ENCODE peak calls at places on chromosome 16, in ten cellular contexts. One of them, this sample, is unnamed. For H3K4me1, the result is how much of the 10 kb centered on the place peaks cover.

GRCh38 chr16:66095676-66096075 is 270.8 kb upstream of the CDH5 start:
- DNase-seq in HCT116: no peak
- DNase-seq in tibial artery: no peak
- DNase-seq in heart left ventricle: no peak
- DNase-seq in suprapubic skin: no peak
- DNase-seq in ovary: no peak
- DNase-seq in CD8-positive, alpha-beta T cell: no peak
- DNase-seq in cardiac muscle cell: no peak
- DNase-seq in stomach: no peak
- DNase-seq in left lung: no peak
- DNase-seq in this sample: no peak

GRCh38 chr16:11258553-11259287 is 2.7 kb upstream of the SOCS1 start:
- DNase-seq in cardiac muscle cell: no peak
- DNase-seq in heart left ventricle: peak
- DNase-seq in stomach: peak
- DNase-seq in ovary: no peak
- DNase-seq in CD8-positive, alpha-beta T cell: no peak
- DNase-seq in suprapubic skin: peak
- DNase-seq in HCT116: no peak
- DNase-seq in left lung: no peak
- DNase-seq in tibial artery: peak
- DNase-seq in this sample: peak

GRCh38 chr16:86806838-86807351 is 228.5 kb downstream of the FOXL1 start:
- DNase-seq in stomach: no peak
- DNase-seq in heart left ventricle: no peak
- DNase-seq in HCT116: no peak
- DNase-seq in suprapubic skin: no peak
- DNase-seq in CD8-positive, alpha-beta T cell: no peak
- DNase-seq in tibial artery: peak
- DNase-seq in cardiac muscle cell: no peak
- DNase-seq in ovary: no peak
- DNase-seq in left lung: no peak
- DNase-seq in this sample: no peak

GRCh38 chr16:15604460-15605390 is 38.2 kb downstream of the MARF1 start:
- DNase-seq in left lung: peak
- DNase-seq in stomach: no peak
- DNase-seq in CD8-positive, alpha-beta T cell: no peak
- DNase-seq in HCT116: no peak
- DNase-seq in suprapubic skin: no peak
- DNase-seq in cardiac muscle cell: peak
- DNase-seq in ovary: no peak
- DNase-seq in tibial artery: no peak
- DNase-seq in heart left ventricle: no peak
- DNase-seq in this sample: no peak

GRCh38 chr16:89210165-89210903 is 7.2 kb upstream of the ZNF778 start:
- DNase-seq in tibial artery: no peak
- DNase-seq in HCT116: no peak
- DNase-seq in left lung: no peak
- DNase-seq in cardiac muscle cell: no peak
- DNase-seq in suprapubic skin: no peak
- DNase-seq in CD8-positive, alpha-beta T cell: no peak
- DNase-seq in stomach: no peak
- DNase-seq in ovary: no peak
- DNase-seq in heart left ventricle: no peak
- DNase-seq in this sample: no peak

GRCh38 chr16:68417711-68418301 is 30.5 kb downstream of the SMPD3 start:
- DNase-seq in tibial artery: peak
- DNase-seq in cardiac muscle cell: no peak
- DNase-seq in stomach: peak
- DNase-seq in CD8-positive, alpha-beta T cell: peak
- DNase-seq in ovary: no peak
- DNase-seq in heart left ventricle: no peak
- DNase-seq in suprapubic skin: no peak
- DNase-seq in HCT116: no peak
- DNase-seq in left lung: no peak
- DNase-seq in this sample: peak

GRCh38 chr16:81275795-81276194 is 37.3 kb downstream of the BCO1 start:
- DNase-seq in CD8-positive, alpha-beta T cell: no peak
- DNase-seq in ovary: no peak
- DNase-seq in left lung: no peak
- DNase-seq in suprapubic skin: no peak
- DNase-seq in cardiac muscle cell: no peak
- DNase-seq in stomach: peak
- DNase-seq in heart left ventricle: no peak
- DNase-seq in HCT116: no peak
- DNase-seq in tibial artery: no peak
- DNase-seq in this sample: no peak

GRCh38 chr16:54933281-54934150 is 2.9 kb downstream of the IRX5 start:
- DNase-seq in tibial artery: no peak
- DNase-seq in CD8-positive, alpha-beta T cell: no peak
- DNase-seq in stomach: no peak
- DNase-seq in ovary: no peak
- DNase-seq in suprapubic skin: no peak
- DNase-seq in left lung: peak
- DNase-seq in cardiac muscle cell: no peak
- DNase-seq in heart left ventricle: no peak
- DNase-seq in HCT116: no peak
- DNase-seq in this sample: no peak

GRCh38 chr16:578870-579405 is 9.2 kb downstream of the PIGQ start:
- DNase-seq in heart left ventricle: peak
- DNase-seq in CD8-positive, alpha-beta T cell: peak
- DNase-seq in left lung: peak
- DNase-seq in cardiac muscle cell: peak
- DNase-seq in HCT116: no peak
- DNase-seq in suprapubic skin: no peak
- DNase-seq in tibial artery: peak
- DNase-seq in ovary: no peak
- DNase-seq in stomach: peak
- DNase-seq in this sample: peak

GRCh38 chr16:20937736-20938135 is 37.2 kb downstream of the LYRM1 start:
- DNase-seq in left lung: no peak
- DNase-seq in HCT116: no peak
- DNase-seq in cardiac muscle cell: no peak
- DNase-seq in tibial artery: no peak
- DNase-seq in CD8-positive, alpha-beta T cell: no peak
- DNase-seq in ovary: no peak
- DNase-seq in heart left ventricle: no peak
- DNase-seq in stomach: no peak
- DNase-seq in suprapubic skin: no peak
- DNase-seq in this sample: no peak

GRCh38 chr16:85192736-85193493 is 80.6 kb upstream of the CIBAR2 start:
- DNase-seq in CD8-positive, alpha-beta T cell: no peak
- DNase-seq in heart left ventricle: no peak
- DNase-seq in ovary: no peak
- DNase-seq in cardiac muscle cell: no peak
- DNase-seq in HCT116: no peak
- DNase-seq in tibial artery: no peak
- DNase-seq in left lung: peak
- DNase-seq in stomach: no peak
- DNase-seq in suprapubic skin: no peak
- DNase-seq in this sample: no peak

GRCh38 chr16:10876799-10877341 is at the start of gene CIITA:
- DNase-seq in cardiac muscle cell: peak
- DNase-seq in tibial artery: peak
- DNase-seq in ovary: peak
- DNase-seq in suprapubic skin: peak
- DNase-seq in left lung: no peak
- DNase-seq in HCT116: peak
- DNase-seq in stomach: peak
- DNase-seq in CD8-positive, alpha-beta T cell: peak
- DNase-seq in heart left ventricle: peak
- DNase-seq in this sample: peak

GRCh38 chr16:21134053-21134452 is 16.6 kb downstream of the DNAH3 start:
- DNase-seq in heart left ventricle: no peak
- DNase-seq in left lung: no peak
- DNase-seq in stomach: no peak
- DNase-seq in CD8-positive, alpha-beta T cell: no peak
- DNase-seq in tibial artery: no peak
- DNase-seq in ovary: no peak
- DNase-seq in HCT116: no peak
- DNase-seq in cardiac muscle cell: no peak
- DNase-seq in suprapubic skin: no peak
- DNase-seq in this sample: no peak

GRCh38 chr16:86252596-86252995 is 257.7 kb upstream of the FOXF1 start:
- DNase-seq in heart left ventricle: no peak
- DNase-seq in tibial artery: no peak
- DNase-seq in left lung: no peak
- DNase-seq in cardiac muscle cell: peak
- DNase-seq in stomach: no peak
- DNase-seq in CD8-positive, alpha-beta T cell: no peak
- DNase-seq in suprapubic skin: no peak
- DNase-seq in HCT116: peak
- DNase-seq in ovary: no peak
- DNase-seq in this sample: no peak

DNA sequence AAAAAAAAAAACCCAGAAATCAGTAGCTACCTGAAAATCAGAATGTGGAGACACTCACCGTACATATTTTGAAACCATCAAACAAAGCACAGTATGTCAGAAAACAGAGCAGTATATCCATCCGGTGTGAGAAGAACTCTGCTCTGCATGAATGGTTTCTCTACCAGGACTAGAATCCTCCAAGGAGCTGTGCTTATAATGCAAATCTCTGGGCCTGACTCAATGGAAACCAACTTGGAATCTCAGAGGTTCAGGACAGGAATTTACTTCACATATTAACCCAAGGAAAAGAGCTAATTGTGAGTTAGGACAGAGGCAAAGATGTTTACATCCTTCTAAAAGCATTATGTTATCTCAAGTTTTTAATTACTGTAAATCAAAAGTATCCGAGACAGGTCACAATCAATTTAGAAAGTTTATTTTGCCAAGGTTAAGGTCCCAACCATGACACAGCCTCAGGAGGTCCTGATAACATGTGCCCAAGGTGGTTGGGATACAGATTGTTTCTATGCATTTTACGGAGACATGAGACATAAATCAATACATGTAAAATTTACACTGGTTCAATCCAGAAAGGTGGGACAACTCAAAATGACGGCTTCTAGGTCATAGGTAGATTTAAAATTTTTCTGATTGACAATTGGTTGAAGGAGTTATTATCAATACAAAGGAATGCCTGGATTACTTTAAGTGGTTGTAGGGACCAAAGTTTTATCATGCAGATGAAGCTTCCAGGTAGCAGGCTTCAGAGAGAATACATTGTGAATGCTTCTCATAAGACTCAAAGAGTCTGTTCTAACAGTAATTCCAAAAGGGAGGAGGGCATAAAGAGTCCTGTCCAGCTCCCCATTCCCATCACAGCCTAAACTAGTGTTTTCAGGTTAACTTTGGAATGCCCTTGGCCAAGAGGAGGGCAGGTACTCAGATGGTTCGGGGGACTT is 164.1 kb downstream of the CDH8 start:
- DNase-seq in left lung: no peak
- DNase-seq in stomach: no peak
- DNase-seq in HCT116: no peak
- DNase-seq in ovary: no peak
- DNase-seq in tibial artery: no peak
- DNase-seq in CD8-positive, alpha-beta T cell: no peak
- DNase-seq in cardiac muscle cell: no peak
- DNase-seq in heart left ventricle: no peak
- DNase-seq in suprapubic skin: no peak
- DNase-seq in this sample: no peak
- H3K27ac ChIP-seq in left lung: no peak
- H3K27ac ChIP-seq in stomach: no peak
- H3K27ac ChIP-seq in HCT116: no peak
- H3K27ac ChIP-seq in ovary: no peak
- H3K27ac ChIP-seq in tibial artery: no peak
- H3K27ac ChIP-seq in CD8-positive, alpha-beta T cell: no peak
- H3K27ac ChIP-seq in cardiac muscle cell: no peak
- H3K27ac ChIP-seq in heart left ventricle: no peak
- H3K27ac ChIP-seq in suprapubic skin: no peak
- H3K27ac ChIP-seq in this sample: no peak

DNA sequence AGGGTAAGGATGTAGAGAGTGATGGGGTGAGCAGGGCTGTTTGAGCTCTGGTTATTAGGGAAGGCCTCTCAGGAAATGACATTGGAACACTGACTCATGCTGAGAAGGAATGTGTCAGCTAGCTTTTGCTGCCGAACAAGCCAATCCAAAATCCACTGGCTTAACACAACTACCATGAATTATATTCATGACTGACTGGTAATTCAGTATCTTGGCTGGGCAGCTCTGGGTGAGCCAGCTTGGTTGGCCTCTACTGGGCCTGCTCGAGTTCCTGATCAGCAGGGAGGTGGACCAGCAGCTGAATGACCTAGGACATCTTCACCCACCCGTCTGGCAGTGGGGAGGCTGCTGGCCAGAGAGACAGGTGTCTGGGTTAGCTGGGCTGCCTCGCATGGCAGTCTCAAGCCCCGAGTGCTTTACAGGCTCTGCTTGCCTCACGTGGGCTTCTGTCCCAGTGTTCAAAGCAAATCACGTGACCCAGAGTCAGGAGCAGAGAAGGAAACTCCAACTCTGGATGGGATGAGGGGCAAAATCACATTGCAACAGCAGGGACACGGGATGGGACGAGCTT is 209.4 kb downstream of the KATNIP start:
- DNase-seq in left lung: no peak
- DNase-seq in suprapubic skin: no peak
- DNase-seq in ovary: no peak
- DNase-seq in heart left ventricle: no peak
- DNase-seq in stomach: no peak
- DNase-seq in HCT116: no peak
- DNase-seq in tibial artery: no peak
- DNase-seq in CD8-positive, alpha-beta T cell: no peak
- DNase-seq in cardiac muscle cell: peak
- DNase-seq in this sample: no peak
- H3K4me1 ChIP-seq in left lung: under half
- H3K4me1 ChIP-seq in suprapubic skin: under half
- H3K4me1 ChIP-seq in ovary: under half
- H3K4me1 ChIP-seq in heart left ventricle: under half
- H3K4me1 ChIP-seq in stomach: under half
- H3K4me1 ChIP-seq in HCT116: under half
- H3K4me1 ChIP-seq in tibial artery: under half
- H3K4me1 ChIP-seq in CD8-positive, alpha-beta T cell: under half
- H3K4me1 ChIP-seq in cardiac muscle cell: under half
- H3K4me1 ChIP-seq in this sample: under half

GRCh38 chr16:2019500-2019899 is at the start of gene NPW:
- DNase-seq in tibial artery: no peak
- DNase-seq in stomach: no peak
- DNase-seq in HCT116: no peak
- DNase-seq in left lung: peak
- DNase-seq in heart left ventricle: no peak
- DNase-seq in suprapubic skin: no peak
- DNase-seq in CD8-positive, alpha-beta T cell: no peak
- DNase-seq in cardiac muscle cell: no peak
- DNase-seq in ovary: no peak
- DNase-seq in this sample: no peak
- H3K4me3 ChIP-seq in tibial artery: no peak
- H3K4me3 ChIP-seq in stomach: peak
- H3K4me3 ChIP-seq in HCT116: peak
- H3K4me3 ChIP-seq in left lung: no peak
- H3K4me3 ChIP-seq in heart left ventricle: peak
- H3K4me3 ChIP-seq in suprapubic skin: peak
- H3K4me3 ChIP-seq in CD8-positive, alpha-beta T cell: no peak
- H3K4me3 ChIP-seq in cardiac muscle cell: peak
- H3K4me3 ChIP-seq in ovary: no peak
- H3K4me3 ChIP-seq in this sample: no peak

DNA sequence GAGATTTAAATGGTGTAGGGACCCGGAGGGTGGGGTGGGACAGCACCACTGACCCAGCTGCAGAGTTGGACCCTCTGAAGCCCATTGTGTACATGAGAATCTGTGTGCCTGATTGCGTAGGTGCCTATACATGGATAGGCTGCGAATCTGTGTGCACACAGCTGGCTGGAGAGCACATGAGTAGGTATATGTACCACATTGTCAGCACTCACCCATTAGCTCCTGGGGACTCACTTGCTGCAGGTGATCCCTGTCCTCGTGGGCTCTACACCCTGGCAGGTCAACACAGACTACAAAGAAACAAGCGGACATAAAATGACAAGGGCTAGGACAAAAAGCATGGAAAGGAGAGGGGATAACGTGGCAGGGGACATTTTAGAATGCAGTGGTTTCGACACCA is 11.3 kb upstream of the CETP start:
- DNase-seq in cardiac muscle cell: no peak
- DNase-seq in HCT116: no peak
- DNase-seq in CD8-positive, alpha-beta T cell: no peak
- DNase-seq in suprapubic skin: no peak
- DNase-seq in ovary: no peak
- DNase-seq in tibial artery: no peak
- DNase-seq in stomach: no peak
- DNase-seq in heart left ventricle: no peak
- DNase-seq in left lung: no peak
- DNase-seq in this sample: no peak
- H3K27ac ChIP-seq in cardiac muscle cell: no peak
- H3K27ac ChIP-seq in HCT116: no peak
- H3K27ac ChIP-seq in CD8-positive, alpha-beta T cell: no peak
- H3K27ac ChIP-seq in suprapubic skin: no peak
- H3K27ac ChIP-seq in ovary: no peak
- H3K27ac ChIP-seq in tibial artery: no peak
- H3K27ac ChIP-seq in stomach: no peak
- H3K27ac ChIP-seq in heart left ventricle: no peak
- H3K27ac ChIP-seq in left lung: no peak
- H3K27ac ChIP-seq in this sample: no peak

This sample was measured in CD8-positive, alpha-beta memory T cell.